ENCODE peak calls at places on chromosomes 3 and 15, in nine cellular contexts. G is Peyer's patch; L is bronchial epithelial cell; S is ascending aorta; U is CD8-positive, alpha-beta T cell; H is right atrium auricular region; W is esophagus squamous epithelium; D is heart right ventricle; O is sigmoid colon. N is an unnamed sample. For H3K36me3, the result is how much of the 10 kb centered on the place peaks cover.

GRCh38 chr15:52078876-52079700 is 33.5 kb downstream of the BCL2L10 start:
- DNase-seq in G (peak), D (peak), H (peak), L (no peak), S (peak), W (no peak), O (peak), U (peak), N (peak)

GRCh38 chr15:65870889-65871533 is 1.7 kb downstream of the RAB11A start:
- DNase-seq in W (no peak), H (no peak), O (no peak), D (no peak), G (no peak), U (no peak), L (peak), S (no peak), N (no peak)

GRCh38 chr15:28895566-28895965 is 9.8 kb downstream of the APBA2 start:
- DNase-seq in G (no peak), D (no peak), O (no peak), U (no peak), S (no peak), L (no peak), H (no peak), W (no peak), N (no peak)

GRCh38 chr3:127734754-127735473 is 62.2 kb downstream of the ABTB1 start:
- DNase-seq in S (peak), L (peak), H (no peak), U (no peak), D (peak), O (no peak), G (no peak), W (no peak), N (no peak)

GRCh38 chr15:23866832-23867231 is 179.7 kb upstream of the NDN start:
- DNase-seq in G (no peak), H (no peak), O (no peak), L (no peak), D (no peak), S (no peak), U (no peak), W (no peak), N (no peak)

GRCh38 chr3:101026244-101026643 is 33.0 kb upstream of the ABI3BP start:
- DNase-seq in U (no peak), H (no peak), S (no peak), W (no peak), D (no peak), G (no peak), O (no peak), L (no peak), N (no peak)

GRCh38 chr15:42215854-42216829 is 8.0 kb upstream of the VPS39 start:
- DNase-seq in S (no peak), O (no peak), U (no peak), W (no peak), D (no peak), G (no peak), H (no peak), L (no peak), N (no peak)

GRCh38 chr3:194548346-194549321 is 61.8 kb upstream of the ATP13A3 start:
- DNase-seq in S (no peak), G (no peak), W (no peak), O (no peak), L (no peak), H (no peak), D (no peak), U (no peak), N (no peak)

GRCh38 chr3:73365756-73366397 is 258.9 kb downstream of the PDZRN3 start:
- DNase-seq in S (peak), L (no peak), U (no peak), G (no peak), D (peak), H (peak), W (no peak), O (peak), N (no peak)

GRCh38 chr15:60155661-60156060 is 151.6 kb downstream of the FOXB1 start:
- DNase-seq in L (peak), U (no peak), H (no peak), S (no peak), D (no peak), G (no peak), O (no peak), W (no peak), N (no peak)

GRCh38 chr3:187619461-187619860 is 50.7 kb downstream of the SST start:
- DNase-seq in H (no peak), U (no peak), G (no peak), D (no peak), O (no peak), S (no peak), W (no peak), L (no peak), N (no peak)

GRCh38 chr3:45659661-45660566 is 29.3 kb upstream of the SACM1L start:
- DNase-seq in U (peak), O (peak), L (peak), G (peak), W (no peak), S (peak), H (peak), D (peak), N (peak)

GRCh38 chr3:146250449-146251382 is at the start of gene PLSCR4:
- DNase-seq in G (peak), S (peak), W (peak), D (peak), H (peak), U (no peak), O (peak), L (peak), N (peak)

GRCh38 chr3:191329654-191330308 is 545 bp downstream of the UTS2B start:
- DNase-seq in G (peak), H (peak), O (peak), D (peak), L (peak), U (no peak), W (no peak), S (peak), N (peak)

GRCh38 chr15:80614711-80615360 is 80.3 kb upstream of the ABHD17C start:
- DNase-seq in U (no peak), W (no peak), S (no peak), D (no peak), L (no peak), G (no peak), H (no peak), O (no peak), N (no peak)

GRCh38 chr3:157369712-157370447 is 66.8 kb upstream of the PTX3 start:
- DNase-seq in O (no peak), D (no peak), G (no peak), L (no peak), H (no peak), U (no peak), S (no peak), W (no peak), N (no peak)

GRCh38 chr3:186440850-186441249 is 78.8 kb upstream of the DGKG start:
- DNase-seq in O (no peak), U (no peak), W (no peak), D (peak), S (no peak), H (no peak), L (no peak), G (no peak), N (no peak)

GRCh38 chr3:149142647-149143046 is 13.2 kb downstream of the HPS3 start:
- DNase-seq in O (no peak), D (no peak), L (no peak), H (no peak), U (no peak), S (no peak), G (no peak), W (no peak), N (no peak)

GRCh38 chr3:117910820-117911524 is 1123.7 kb downstream of the IGSF11 start:
- DNase-seq in L (no peak), U (no peak), O (no peak), W (no peak), S (no peak), H (no peak), D (no peak), G (no peak), N (no peak)

GRCh38 chr3:120093923-120094775 is at the start of gene GSK3B:
- DNase-seq in G (peak), H (peak), W (peak), S (no peak), L (peak), O (peak), D (no peak), U (peak), N (peak)

GRCh38 chr3:164940737-164941136 is 137.6 kb downstream of the SI start:
- DNase-seq in D (no peak), O (no peak), W (no peak), G (no peak), S (no peak), H (no peak), L (peak), U (no peak), N (no peak)

GRCh38 chr3:145959457-145960088 is 201.4 kb downstream of the PLOD2 start:
- DNase-seq in H (no peak), L (no peak), U (no peak), O (no peak), S (no peak), D (no peak), W (no peak), G (no peak), N (no peak)

GRCh38 chr15:90343391-90343790 is 8.7 kb upstream of the ZNF774 start:
- DNase-seq in O (no peak), G (no peak), H (peak), U (no peak), L (peak), S (peak), D (no peak), W (no peak), N (no peak)

GRCh38 chr3:58429657-58430056 is 4.0 kb downstream of the PDHB start:
- DNase-seq in U (no peak), S (no peak), D (no peak), H (no peak), G (no peak), W (no peak), O (no peak), L (no peak), N (no peak)

GRCh38 chr15:75203017-75203907 is 1.6 kb downstream of the C15orf39 start:
- DNase-seq in U (no peak), O (no peak), H (no peak), S (no peak), D (peak), G (no peak), L (no peak), W (no peak), N (no peak)

GRCh38 chr3:14434105-14434504 is 31.7 kb downstream of the SLC6A6 start:
- DNase-seq in W (no peak), D (no peak), U (no peak), H (no peak), L (peak), S (no peak), G (no peak), O (no peak), N (peak)

GRCh38 chr15:97317163-97317562 is 643.3 kb upstream of the ARRDC4 start:
- DNase-seq in W (no peak), H (no peak), L (no peak), U (no peak), G (no peak), D (no peak), S (no peak), O (no peak), N (no peak)

DNA sequence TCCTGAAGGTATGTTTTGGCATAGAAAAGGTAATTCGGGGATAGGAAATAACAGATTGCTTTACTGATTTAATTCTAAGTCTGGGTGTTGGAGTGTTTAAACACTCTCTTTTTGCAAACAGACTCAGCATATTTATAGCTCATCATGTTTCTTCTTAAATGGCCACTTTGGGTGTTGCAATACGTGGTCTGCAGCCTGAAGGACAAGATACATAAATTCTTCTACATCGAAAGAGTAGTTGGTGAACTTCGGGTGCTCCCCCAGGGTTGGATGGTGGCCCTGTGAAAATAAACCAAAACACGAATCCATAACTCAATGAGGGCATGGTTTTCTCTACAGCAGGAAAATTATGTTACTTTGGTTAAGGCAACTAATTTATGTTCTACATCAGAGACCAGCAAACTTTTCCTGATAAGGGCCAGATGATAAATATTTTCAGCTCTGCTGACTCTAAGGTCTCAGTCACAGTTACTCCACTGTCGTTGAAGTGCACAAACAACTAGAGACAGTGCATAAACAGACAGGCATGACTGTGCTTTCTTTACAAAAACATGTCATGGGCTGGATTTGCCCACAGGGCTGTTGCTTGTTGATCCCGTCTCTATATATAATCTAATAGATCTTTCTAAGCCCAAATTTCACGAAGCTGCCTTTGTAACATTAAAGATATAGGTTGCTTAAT is 35.9 kb downstream of the EOGT start:
- DNase-seq in H (no peak), O (no peak), S (no peak), G (no peak), U (no peak), W (no peak), L (no peak), D (no peak), N (no peak)
- H3K36me3 ChIP-seq in H (half or more), O (under half), S (half or more), G (under half), U (under half), W (half or more), L (under half), D (half or more), N (half or more)

GRCh38 chr15:100658895-100659294 is 56.5 kb downstream of the ASB7 start:
- DNase-seq in D (no peak), U (no peak), S (no peak), L (no peak), O (no peak), W (no peak), G (no peak), H (no peak), N (no peak)

GRCh38 chr15:100661161-100661560 is 58.8 kb downstream of the ASB7 start:
- DNase-seq in U (no peak), W (no peak), D (no peak), O (no peak), L (no peak), G (no peak), H (no peak), S (no peak), N (no peak)

GRCh38 chr15:100665570-100665969 is 63.2 kb downstream of the ASB7 start:
- DNase-seq in G (no peak), D (no peak), U (no peak), O (peak), S (no peak), L (peak), H (no peak), W (no peak), N (no peak)

GRCh38 chr15:100663550-100664335 is 61.4 kb downstream of the ASB7 start:
- DNase-seq in O (no peak), U (no peak), G (no peak), S (no peak), L (no peak), H (no peak), W (no peak), D (no peak), N (no peak)

DNA sequence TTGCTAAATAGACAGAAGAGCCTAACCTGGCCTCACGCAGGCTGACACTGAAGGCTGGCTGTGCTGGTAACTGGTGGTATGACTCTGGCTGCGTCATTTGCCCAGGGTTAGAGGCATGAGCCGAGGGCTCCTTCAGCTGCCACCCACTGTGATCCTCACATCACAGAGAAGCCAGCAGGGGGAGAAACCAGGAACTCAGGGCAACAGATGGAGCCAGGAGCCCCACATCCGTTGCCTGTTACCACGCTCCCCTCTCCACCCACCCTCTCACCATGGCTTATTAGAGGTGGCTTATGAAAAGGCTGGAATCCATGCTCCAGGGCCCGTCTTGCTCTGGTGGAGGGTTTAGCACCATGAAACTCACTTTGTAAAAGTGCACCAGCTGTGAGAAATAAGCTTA is 60.7 kb downstream of the ASB7 start:
- DNase-seq in G (no peak), L (peak), U (no peak), H (no peak), W (no peak), O (no peak), D (no peak), S (no peak), N (no peak)
- TF ChIP-seq CTCF in G (no peak), L (peak), U (no peak), H (peak), W (peak), O (no peak), D (no peak), S (no peak), N (no peak)

GRCh38 chr3:10272977-10273376 is 19.8 kb downstream of the GHRL start:
- DNase-seq in W (no peak), L (no peak), O (no peak), G (no peak), U (no peak), S (no peak), H (no peak), D (no peak), N (no peak)

GRCh38 chr3:10277115-10277625 is 15.6 kb downstream of the GHRL start:
- DNase-seq in O (peak), W (no peak), S (no peak), H (no peak), G (no peak), U (no peak), D (no peak), L (no peak), N (no peak)

GRCh38 chr3:10269443-10269842 is 21.2 kb downstream of the TATDN2 start:
- DNase-seq in H (no peak), W (no peak), S (no peak), U (no peak), O (no peak), D (no peak), L (no peak), G (no peak), N (no peak)

GRCh38 chr3:10274601-10275000 is 18.1 kb downstream of the GHRL start:
- DNase-seq in U (no peak), O (no peak), G (no peak), H (no peak), S (no peak), L (no peak), W (no peak), D (no peak), N (no peak)

DNA sequence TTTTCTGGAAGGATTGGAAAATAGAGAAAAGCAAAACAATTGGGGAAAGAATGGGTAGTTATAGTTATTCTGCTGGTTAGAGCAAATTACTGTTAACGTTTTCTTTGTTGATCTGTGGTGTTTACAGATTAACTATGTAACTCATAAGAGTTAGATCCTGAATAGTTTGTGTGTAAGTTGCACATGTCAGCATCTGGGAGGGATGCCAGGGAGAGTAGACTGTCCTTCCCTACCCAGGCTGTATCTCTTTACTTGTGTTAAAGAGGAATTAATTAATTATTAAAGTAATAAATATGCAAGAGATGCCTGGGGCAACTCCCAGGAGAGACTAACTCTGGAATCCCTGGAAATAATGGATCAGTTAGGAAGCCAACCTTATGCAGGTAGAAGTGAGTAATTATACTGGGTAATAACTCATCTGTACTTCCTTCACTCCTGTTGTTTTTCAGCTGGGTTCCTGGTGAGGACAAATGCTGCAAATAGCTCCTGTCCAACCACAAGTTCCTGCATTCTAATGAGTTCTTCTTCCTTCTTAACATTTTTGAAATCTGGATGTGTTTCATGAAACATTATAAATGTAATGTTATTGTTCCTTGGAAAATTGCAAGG is 18.9 kb downstream of the GHRL start:
- DNase-seq in W (no peak), D (no peak), U (no peak), H (no peak), G (no peak), L (no peak), S (no peak), O (no peak), N (no peak)
- H3K36me3 ChIP-seq in W (half or more), D (under half), U (under half), H (half or more), G (under half), L (under half), S (half or more), O (under half), N (half or more)

GRCh38 chr15:76341366-76342045 is 4.9 kb downstream of the ISL2 start:
- DNase-seq in L (no peak), G (no peak), W (no peak), H (no peak), S (no peak), D (no peak), O (no peak), U (no peak), N (no peak)
- TF ChIP-seq CTCF in L (no peak), G (no peak), W (no peak), H (no peak), S (no peak), D (no peak), O (no peak), U (no peak), N (no peak)

N was measured in upper lobe of right lung.